ENCODE peak calls at places on chromosome 22, in nine cellular contexts. D, U, S, I, Z, C, A, R and N are unnamed samples.

GRCh38 chr22:24095816-24096215 is 84.7 kb downstream of the CABIN1 start:
- DNase-seq in D (no peak), U (no peak), S (no peak), I (no peak), Z (no peak), C (no peak), A (no peak), R (no peak), N (no peak)

GRCh38 chr22:22820626-22821025 is 67.0 kb upstream of the IGLL5 start:
- DNase-seq in D (no peak), U (peak), S (no peak), I (no peak), Z (no peak), C (no peak), A (no peak), R (peak), N (no peak)

GRCh38 chr22:40637181-40638150 is 947 bp upstream of the MRTFA start:
- DNase-seq in D (peak), U (no peak), S (no peak), I (no peak), Z (peak), C (peak), A (no peak), R (no peak), N (peak)

GRCh38 chr22:49632199-49633009 is 195.3 kb downstream of the BRD1 start:
- DNase-seq in D (no peak), U (no peak), S (peak), I (no peak), Z (peak), C (no peak), A (no peak), R (no peak), N (no peak)

GRCh38 chr22:24871611-24872205 is 65.7 kb downstream of the SGSM1 start:
- DNase-seq in D (no peak), U (no peak), S (no peak), I (no peak), Z (no peak), C (no peak), A (no peak), R (no peak), N (peak)

GRCh38 chr22:49951001-49951677 is 9.4 kb upstream of the PIM3 start:
- DNase-seq in D (no peak), U (no peak), S (no peak), I (no peak), Z (no peak), C (no peak), A (no peak), R (no peak), N (no peak)

GRCh38 chr22:29302681-29303465 is 3.6 kb upstream of the GAS2L1 start:
- DNase-seq in D (no peak), U (no peak), S (no peak), I (no peak), Z (no peak), C (no peak), A (no peak), R (no peak), N (no peak)

GRCh38 chr22:48918585-48919186 is 909.0 kb downstream of the BRD1 start:
- DNase-seq in D (no peak), U (no peak), S (no peak), I (no peak), Z (no peak), C (no peak), A (no peak), R (no peak), N (no peak)

GRCh38 chr22:27892064-27892463 is 27.0 kb downstream of the PITPNB start:
- DNase-seq in D (no peak), U (no peak), S (no peak), I (no peak), Z (no peak), C (no peak), A (no peak), R (no peak), N (no peak)

GRCh38 chr22:40509401-40510134 is 127.0 kb downstream of the MRTFA start:
- DNase-seq in D (no peak), U (no peak), S (peak), I (no peak), Z (peak), C (no peak), A (peak), R (no peak), N (peak)